ENCODE peak calls at places on chromosomes 3 and 15, in eight cellular contexts. V is NCI-H524; A is substantia nigra; X is stimulated activated CD4-positive, alpha-beta T cell treated with anti-CD3 and anti-CD28 coated beads, Interleukin-12 subunit alpha, Interleukin-12 subunit beta, amount 100 ng/mL, for 4 hours; K is NCI-H2029 treated with DMSO at 0.1 percent for 48 hours; Z is stimulated activated CD8-positive, alpha-beta memory T cell treated with anti-CD3 and anti-CD28 coated beads, Interleukin-15, amount 100 ng/mL, for 24 hours; E is occipital lobe; B is EL. Y is an unnamed sample.

GRCh38 chr15:41948499-41948898 is 23.9 kb downstream of the EHD4 start:
- DNase-seq in V (no peak), A (no peak), X (no peak), K (no peak), Z (no peak), E (no peak), B (no peak), Y (no peak)

GRCh38 chr3:141894524-141895176 is 18.2 kb downstream of the ATP1B3 start:
- DNase-seq in V (no peak), A (no peak), X (no peak), K (no peak), Z (no peak), E (no peak), B (peak; percentile 83), Y (peak; percentile 19)

GRCh38 chr3:113485161-113485609 is 29.8 kb downstream of the SPICE1 start:
- DNase-seq in V (no peak), A (no peak), X (no peak), K (no peak), Z (no peak), E (no peak), B (no peak), Y (no peak)

GRCh38 chr15:69340243-69340991 is 41.7 kb downstream of the PAQR5 start:
- DNase-seq in V (no peak), A (no peak), X (no peak), K (no peak), Z (no peak), E (no peak), B (no peak), Y (no peak)

GRCh38 chr15:98805434-98806274 is 157.3 kb downstream of the IGF1R start:
- DNase-seq in V (peak; percentile 11), A (no peak), X (no peak), K (no peak), Z (no peak), E (no peak), B (no peak), Y (no peak)

GRCh38 chr15:64521726-64522164 is 61.4 kb downstream of the ZNF609 start:
- DNase-seq in V (peak; percentile 100), A (peak; percentile 75), X (no peak), K (no peak), Z (no peak), E (peak; percentile 25), B (peak; percentile 80), Y (peak; percentile 74)

GRCh38 chr15:48360841-48361240 is 29.6 kb downstream of the DUT start:
- DNase-seq in V (peak; percentile 21), A (no peak), X (no peak), K (no peak), Z (no peak), E (no peak), B (peak; percentile 51), Y (peak; percentile 7)

GRCh38 chr3:186839874-186840641 is 2.5 kb upstream of the ADIPOQ start:
- DNase-seq in V (no peak), A (peak; percentile 10), X (no peak), K (no peak), Z (no peak), E (no peak), B (peak; percentile 39), Y (no peak)

GRCh38 chr15:99446565-99447496 is 119.0 kb upstream of the MEF2A start:
- DNase-seq in V (peak; percentile 99), A (no peak), X (no peak), K (no peak), Z (no peak), E (no peak), B (no peak), Y (no peak)